ENCODE peak calls at places on chromosomes 2 and 18, in six cellular contexts. One of them, this sample, is unnamed.

GRCh38 chr2:23703037-23703582 is 223.8 kb downstream of the ATAD2B start:
- DNase-seq in endothelial cell: no peak
- DNase-seq in tibial nerve: peak
- DNase-seq in dorsolateral prefrontal cortex: no peak
- DNase-seq in stomach: no peak
- DNase-seq in RWPE1: no peak
- DNase-seq in this sample: no peak

GRCh38 chr2:43343573-43344304 is 117.3 kb upstream of the ZFP36L2 start:
- DNase-seq in stomach: peak
- DNase-seq in endothelial cell: no peak
- DNase-seq in dorsolateral prefrontal cortex: no peak
- DNase-seq in tibial nerve: peak
- DNase-seq in RWPE1: no peak
- DNase-seq in this sample: peak

GRCh38 chr2:230885467-230886130 is 20.9 kb downstream of the ITM2C start:
- DNase-seq in endothelial cell: no peak
- DNase-seq in RWPE1: no peak
- DNase-seq in tibial nerve: no peak
- DNase-seq in dorsolateral prefrontal cortex: peak
- DNase-seq in stomach: no peak
- DNase-seq in this sample: peak

GRCh38 chr18:29164020-29164706 is 987.2 kb upstream of the CDH2 start:
- DNase-seq in endothelial cell: no peak
- DNase-seq in RWPE1: peak
- DNase-seq in tibial nerve: no peak
- DNase-seq in dorsolateral prefrontal cortex: no peak
- DNase-seq in stomach: no peak
- DNase-seq in this sample: no peak

GRCh38 chr2:46743021-46743420 is 172.6 kb downstream of the MCFD2 start:
- DNase-seq in endothelial cell: no peak
- DNase-seq in dorsolateral prefrontal cortex: no peak
- DNase-seq in RWPE1: no peak
- DNase-seq in tibial nerve: no peak
- DNase-seq in stomach: no peak
- DNase-seq in this sample: no peak

GRCh38 chr18:52569492-52569891 is 229.5 kb downstream of the DCC start:
- DNase-seq in stomach: no peak
- DNase-seq in dorsolateral prefrontal cortex: no peak
- DNase-seq in endothelial cell: no peak
- DNase-seq in RWPE1: no peak
- DNase-seq in tibial nerve: no peak
- DNase-seq in this sample: no peak

GRCh38 chr2:145027073-145027459 is 507.1 kb upstream of the ZEB2 start:
- DNase-seq in stomach: no peak
- DNase-seq in endothelial cell: no peak
- DNase-seq in RWPE1: no peak
- DNase-seq in tibial nerve: no peak
- DNase-seq in dorsolateral prefrontal cortex: no peak
- DNase-seq in this sample: no peak

GRCh38 chr2:129915303-129915840 is 64.1 kb upstream of the RAB6C start:
- DNase-seq in dorsolateral prefrontal cortex: no peak
- DNase-seq in RWPE1: no peak
- DNase-seq in tibial nerve: no peak
- DNase-seq in endothelial cell: no peak
- DNase-seq in stomach: peak
- DNase-seq in this sample: no peak

GRCh38 chr2:217356795-217357194 is 496.9 kb upstream of the TNP1 start:
- DNase-seq in endothelial cell: no peak
- DNase-seq in stomach: no peak
- DNase-seq in dorsolateral prefrontal cortex: no peak
- DNase-seq in RWPE1: no peak
- DNase-seq in tibial nerve: peak
- DNase-seq in this sample: peak

GRCh38 chr18:46939337-46939963 is 22.0 kb downstream of the KATNAL2 start:
- DNase-seq in RWPE1: peak
- DNase-seq in stomach: no peak
- DNase-seq in tibial nerve: no peak
- DNase-seq in endothelial cell: no peak
- DNase-seq in dorsolateral prefrontal cortex: no peak
- DNase-seq in this sample: no peak

GRCh38 chr2:237235383-237236095 is 149.8 kb downstream of the COPS8 start:
- DNase-seq in RWPE1: no peak
- DNase-seq in endothelial cell: no peak
- DNase-seq in tibial nerve: no peak
- DNase-seq in stomach: peak
- DNase-seq in dorsolateral prefrontal cortex: no peak
- DNase-seq in this sample: peak

GRCh38 chr2:240919161-240919781 is 13.1 kb downstream of the CROCC2 start:
- DNase-seq in stomach: peak
- DNase-seq in RWPE1: no peak
- DNase-seq in tibial nerve: peak
- DNase-seq in endothelial cell: no peak
- DNase-seq in dorsolateral prefrontal cortex: peak
- DNase-seq in this sample: peak

GRCh38 chr2:9857814-9858729 is 14.8 kb downstream of the TAF1B start:
- DNase-seq in stomach: no peak
- DNase-seq in endothelial cell: no peak
- DNase-seq in dorsolateral prefrontal cortex: no peak
- DNase-seq in RWPE1: no peak
- DNase-seq in tibial nerve: no peak
- DNase-seq in this sample: no peak

GRCh38 chr2:200077210-200077650 is 121.8 kb downstream of the MAIP1 start:
- DNase-seq in tibial nerve: no peak
- DNase-seq in dorsolateral prefrontal cortex: no peak
- DNase-seq in endothelial cell: no peak
- DNase-seq in RWPE1: peak
- DNase-seq in stomach: no peak
- DNase-seq in this sample: no peak

GRCh38 chr2:138997849-138998517 is 217.8 kb upstream of the NXPH2 start:
- DNase-seq in RWPE1: peak
- DNase-seq in stomach: no peak
- DNase-seq in dorsolateral prefrontal cortex: no peak
- DNase-seq in endothelial cell: no peak
- DNase-seq in tibial nerve: no peak
- DNase-seq in this sample: no peak

GRCh38 chr2:225004531-225004930 is 37.7 kb downstream of the DOCK10 start:
- DNase-seq in RWPE1: peak
- DNase-seq in tibial nerve: no peak
- DNase-seq in dorsolateral prefrontal cortex: no peak
- DNase-seq in stomach: no peak
- DNase-seq in endothelial cell: no peak
- DNase-seq in this sample: no peak

GRCh38 chr2:231015462-231015861 is 19.5 kb downstream of the SPATA3 start:
- DNase-seq in dorsolateral prefrontal cortex: no peak
- DNase-seq in tibial nerve: no peak
- DNase-seq in stomach: no peak
- DNase-seq in RWPE1: no peak
- DNase-seq in endothelial cell: no peak
- DNase-seq in this sample: no peak

GRCh38 chr2:120737802-120738516 is 2.3 kb downstream of the GLI2 start:
- DNase-seq in RWPE1: no peak
- DNase-seq in tibial nerve: no peak
- DNase-seq in stomach: peak
- DNase-seq in dorsolateral prefrontal cortex: no peak
- DNase-seq in endothelial cell: no peak
- DNase-seq in this sample: peak

GRCh38 chr2:233051241-233052149 is 8.6 kb upstream of the INPP5D start:
- DNase-seq in tibial nerve: no peak
- DNase-seq in dorsolateral prefrontal cortex: no peak
- DNase-seq in stomach: no peak
- DNase-seq in RWPE1: peak
- DNase-seq in endothelial cell: no peak
- DNase-seq in this sample: no peak

GRCh38 chr2:98412751-98413445 is 31.8 kb upstream of the INPP4A start:
- DNase-seq in endothelial cell: peak
- DNase-seq in RWPE1: peak
- DNase-seq in stomach: no peak
- DNase-seq in dorsolateral prefrontal cortex: no peak
- DNase-seq in tibial nerve: no peak
- DNase-seq in this sample: peak

GRCh38 chr18:67117804-67118203 is 398.7 kb downstream of the DSEL start:
- DNase-seq in stomach: no peak
- DNase-seq in endothelial cell: no peak
- DNase-seq in tibial nerve: no peak
- DNase-seq in dorsolateral prefrontal cortex: no peak
- DNase-seq in RWPE1: no peak
- DNase-seq in this sample: no peak

GRCh38 chr2:59398081-59398480 is 1155.4 kb downstream of the BCL11A start:
- DNase-seq in tibial nerve: no peak
- DNase-seq in endothelial cell: no peak
- DNase-seq in stomach: no peak
- DNase-seq in RWPE1: no peak
- DNase-seq in dorsolateral prefrontal cortex: no peak
- DNase-seq in this sample: no peak

GRCh38 chr2:152627010-152627957 is 90.0 kb downstream of the PRPF40A start:
- DNase-seq in tibial nerve: no peak
- DNase-seq in RWPE1: no peak
- DNase-seq in dorsolateral prefrontal cortex: no peak
- DNase-seq in endothelial cell: no peak
- DNase-seq in stomach: no peak
- DNase-seq in this sample: no peak

GRCh38 chr2:173553589-173553988 is 198.9 kb downstream of the CDCA7 start:
- DNase-seq in tibial nerve: no peak
- DNase-seq in stomach: no peak
- DNase-seq in endothelial cell: no peak
- DNase-seq in RWPE1: no peak
- DNase-seq in dorsolateral prefrontal cortex: no peak
- DNase-seq in this sample: no peak

GRCh38 chr18:51030537-51031258 is 685 bp downstream of the SMAD4 start:
- DNase-seq in stomach: peak
- DNase-seq in endothelial cell: peak
- DNase-seq in dorsolateral prefrontal cortex: peak
- DNase-seq in RWPE1: peak
- DNase-seq in tibial nerve: peak
- DNase-seq in this sample: peak

GRCh38 chr18:51025512-51025911 is 4.5 kb upstream of the SMAD4 start:
- DNase-seq in tibial nerve: no peak
- DNase-seq in stomach: no peak
- DNase-seq in endothelial cell: no peak
- DNase-seq in dorsolateral prefrontal cortex: no peak
- DNase-seq in RWPE1: no peak
- DNase-seq in this sample: no peak

GRCh38 chr18:51029694-51030536 is at the start of gene SMAD4:
- DNase-seq in tibial nerve: peak
- DNase-seq in dorsolateral prefrontal cortex: peak
- DNase-seq in endothelial cell: peak
- DNase-seq in RWPE1: peak
- DNase-seq in stomach: peak
- DNase-seq in this sample: peak

GRCh38 chr18:51029378-51029693 is 677 bp upstream of the SMAD4 start:
- DNase-seq in RWPE1: peak
- DNase-seq in tibial nerve: no peak
- DNase-seq in endothelial cell: no peak
- DNase-seq in dorsolateral prefrontal cortex: no peak
- DNase-seq in stomach: no peak
- DNase-seq in this sample: peak

DNA sequence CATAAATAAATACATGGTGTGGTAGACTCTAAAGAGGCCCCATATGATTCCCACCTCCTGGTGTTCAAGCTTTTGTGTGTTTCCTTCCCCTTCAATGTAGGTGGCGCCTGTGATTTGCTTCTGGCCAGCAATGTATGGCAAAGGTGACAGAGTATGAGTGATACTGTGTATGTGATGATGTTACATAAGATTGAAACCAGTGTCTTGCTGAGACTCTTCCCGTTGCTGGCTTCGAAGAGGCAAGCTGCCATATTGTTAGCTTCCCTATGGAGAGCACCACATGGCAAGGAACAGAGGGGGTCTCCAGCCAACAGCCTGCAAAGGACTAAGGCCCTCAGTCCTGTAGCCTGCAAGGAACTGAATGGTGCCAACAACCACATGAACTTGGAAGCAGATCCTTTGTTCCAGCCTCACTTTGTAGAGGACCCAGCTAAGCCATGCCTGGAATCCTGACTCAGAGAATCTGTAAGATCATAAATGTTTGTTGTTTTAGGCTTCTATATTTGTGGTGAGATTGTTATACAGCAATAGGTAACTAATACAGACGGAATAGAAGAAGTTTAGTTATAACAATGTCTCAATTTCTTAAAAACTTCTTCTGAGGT is 1.7 kb upstream of the SMAD4 start:
- DNase-seq in RWPE1: no peak
- DNase-seq in dorsolateral prefrontal cortex: no peak
- DNase-seq in stomach: no peak
- DNase-seq in endothelial cell: no peak
- DNase-seq in tibial nerve: no peak
- DNase-seq in this sample: no peak
- TF ChIP-seq CTCF in RWPE1: no peak
- TF ChIP-seq CTCF in dorsolateral prefrontal cortex: no peak
- TF ChIP-seq CTCF in stomach: no peak
- TF ChIP-seq CTCF in endothelial cell: no peak
- TF ChIP-seq CTCF in tibial nerve: no peak
- TF ChIP-seq CTCF in this sample: no peak

GRCh38 chr2:169452080-169452479 is 27.2 kb upstream of the BBS5 start:
- DNase-seq in stomach: no peak
- DNase-seq in tibial nerve: no peak
- DNase-seq in endothelial cell: peak
- DNase-seq in dorsolateral prefrontal cortex: no peak
- DNase-seq in RWPE1: peak
- DNase-seq in this sample: no peak
- TF ChIP-seq CTCF in stomach: peak
- TF ChIP-seq CTCF in tibial nerve: no peak
- TF ChIP-seq CTCF in endothelial cell: peak
- TF ChIP-seq CTCF in dorsolateral prefrontal cortex: peak
- TF ChIP-seq CTCF in RWPE1: peak
- TF ChIP-seq CTCF in this sample: no peak

GRCh38 chr2:181891966-181892794 is 650 bp downstream of the ITPRID2 start:
- DNase-seq in endothelial cell: peak
- DNase-seq in tibial nerve: peak
- DNase-seq in RWPE1: peak
- DNase-seq in dorsolateral prefrontal cortex: peak
- DNase-seq in stomach: peak
- DNase-seq in this sample: peak
- TF ChIP-seq CTCF in endothelial cell: no peak
- TF ChIP-seq CTCF in tibial nerve: no peak
- TF ChIP-seq CTCF in RWPE1: peak
- TF ChIP-seq CTCF in dorsolateral prefrontal cortex: no peak
- TF ChIP-seq CTCF in stomach: no peak
- TF ChIP-seq CTCF in this sample: no peak

DNA sequence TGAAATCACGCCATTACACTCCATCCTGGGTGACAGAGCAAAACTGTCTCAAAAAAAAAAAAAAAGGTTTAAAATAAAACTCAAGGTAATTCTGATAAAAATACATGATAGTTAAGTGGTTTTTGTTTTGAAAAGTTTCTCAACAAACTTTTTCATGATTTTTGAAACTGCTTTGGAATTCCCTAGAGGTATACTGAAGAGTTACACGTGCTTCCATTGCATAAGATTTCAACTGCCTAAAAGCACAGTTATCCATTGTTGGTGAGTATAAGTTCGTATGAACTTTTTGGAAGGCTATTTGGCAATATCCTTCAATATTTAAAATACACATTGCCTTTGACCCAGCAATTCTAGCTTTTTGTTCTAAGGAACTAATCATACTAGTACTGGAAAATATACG is 74.9 kb downstream of the USP34 start:
- DNase-seq in tibial nerve: no peak
- DNase-seq in RWPE1: no peak
- DNase-seq in endothelial cell: no peak
- DNase-seq in dorsolateral prefrontal cortex: no peak
- DNase-seq in stomach: no peak
- DNase-seq in this sample: no peak
- TF ChIP-seq CTCF in tibial nerve: no peak
- TF ChIP-seq CTCF in RWPE1: no peak
- TF ChIP-seq CTCF in endothelial cell: no peak
- TF ChIP-seq CTCF in dorsolateral prefrontal cortex: no peak
- TF ChIP-seq CTCF in stomach: no peak
- TF ChIP-seq CTCF in this sample: no peak